ENCODE peak calls at places on chromosomes 5 and 9, in five cellular contexts. One of them, this sample, is unnamed.

GRCh38 chr9:81499021-81499454 is 190.3 kb downstream of the TLE1 start:
- DNase-seq in stomach: no peak
- DNase-seq in kidney: no peak
- DNase-seq in lower lobe of right lung: no peak
- DNase-seq in WTC11: no peak
- DNase-seq in this sample: no peak

GRCh38 chr9:124390812-124391658 is 24.2 kb downstream of the PSMB7 start:
- DNase-seq in WTC11: no peak
- DNase-seq in kidney: no peak
- DNase-seq in lower lobe of right lung: no peak
- DNase-seq in stomach: no peak
- DNase-seq in this sample: no peak

GRCh38 chr9:81848472-81848871 is 79.8 kb upstream of the SPATA31D4 start:
- DNase-seq in WTC11: no peak
- DNase-seq in lower lobe of right lung: no peak
- DNase-seq in kidney: no peak
- DNase-seq in stomach: no peak
- DNase-seq in this sample: no peak

GRCh38 chr9:82972446-82972845 is 90.5 kb downstream of the RASEF start:
- DNase-seq in stomach: no peak
- DNase-seq in kidney: no peak
- DNase-seq in lower lobe of right lung: no peak
- DNase-seq in WTC11: no peak
- DNase-seq in this sample: no peak

GRCh38 chr9:125074976-125075375 is 68.4 kb downstream of the SCAI start:
- DNase-seq in kidney: no peak
- DNase-seq in stomach: no peak
- DNase-seq in WTC11: no peak
- DNase-seq in lower lobe of right lung: no peak
- DNase-seq in this sample: no peak

GRCh38 chr5:174409070-174409469 is 315.3 kb upstream of the MSX2 start:
- DNase-seq in lower lobe of right lung: no peak
- DNase-seq in kidney: no peak
- DNase-seq in WTC11: peak
- DNase-seq in stomach: no peak
- DNase-seq in this sample: no peak

GRCh38 chr5:124057161-124057814 is 545.3 kb downstream of the CSNK1G3 start:
- DNase-seq in stomach: peak
- DNase-seq in kidney: no peak
- DNase-seq in lower lobe of right lung: peak
- DNase-seq in WTC11: no peak
- DNase-seq in this sample: no peak

GRCh38 chr9:70113403-70114022 is 69.9 kb downstream of the MAMDC2 start:
- DNase-seq in WTC11: peak
- DNase-seq in stomach: peak
- DNase-seq in kidney: no peak
- DNase-seq in lower lobe of right lung: peak
- DNase-seq in this sample: no peak

GRCh38 chr5:108028411-108028810 is 353.5 kb downstream of the FBXL17 start:
- DNase-seq in kidney: no peak
- DNase-seq in stomach: no peak
- DNase-seq in WTC11: no peak
- DNase-seq in lower lobe of right lung: no peak
- DNase-seq in this sample: no peak

GRCh38 chr5:139061274-139061673 is 136.9 kb downstream of the SIL1 start:
- DNase-seq in WTC11: no peak
- DNase-seq in stomach: peak
- DNase-seq in kidney: peak
- DNase-seq in lower lobe of right lung: peak
- DNase-seq in this sample: no peak

GRCh38 chr5:567664-568060 is 43.4 kb upstream of the SLC9A3 start:
- DNase-seq in WTC11: no peak
- DNase-seq in lower lobe of right lung: no peak
- DNase-seq in kidney: peak
- DNase-seq in stomach: no peak
- DNase-seq in this sample: no peak

GRCh38 chr9:135294826-135295225 is 184.8 kb upstream of the PPP1R26 start:
- DNase-seq in stomach: no peak
- DNase-seq in WTC11: peak
- DNase-seq in lower lobe of right lung: no peak
- DNase-seq in kidney: peak
- DNase-seq in this sample: no peak

GRCh38 chr5:78648359-78649219 is at the start of gene LHFPL2:
- DNase-seq in stomach: peak
- DNase-seq in WTC11: peak
- DNase-seq in kidney: peak
- DNase-seq in lower lobe of right lung: peak
- DNase-seq in this sample: no peak

GRCh38 chr9:110580850-110581249 is 1.3 kb upstream of the SVEP1 start:
- DNase-seq in lower lobe of right lung: no peak
- DNase-seq in stomach: no peak
- DNase-seq in kidney: no peak
- DNase-seq in WTC11: no peak
- DNase-seq in this sample: no peak
- TF ChIP-seq CTCF in lower lobe of right lung: no peak
- TF ChIP-seq CTCF in stomach: no peak
- TF ChIP-seq CTCF in kidney: no peak
- TF ChIP-seq CTCF in WTC11: no peak
- TF ChIP-seq CTCF in this sample: no peak

GRCh38 chr9:133189826-133190225 is 19.2 kb downstream of the OBP2B start:
- DNase-seq in kidney: peak
- DNase-seq in WTC11: no peak
- DNase-seq in stomach: no peak
- DNase-seq in lower lobe of right lung: no peak
- DNase-seq in this sample: no peak

GRCh38 chr9:133188843-133189180 is 20.2 kb downstream of the OBP2B start:
- DNase-seq in lower lobe of right lung: no peak
- DNase-seq in kidney: peak
- DNase-seq in WTC11: no peak
- DNase-seq in stomach: no peak
- DNase-seq in this sample: no peak

GRCh38 chr9:133186736-133187135 is 22.3 kb downstream of the OBP2B start:
- DNase-seq in WTC11: no peak
- DNase-seq in lower lobe of right lung: no peak
- DNase-seq in stomach: no peak
- DNase-seq in kidney: peak
- DNase-seq in this sample: no peak

GRCh38 chr9:133187561-133188005 is 21.5 kb downstream of the OBP2B start:
- DNase-seq in lower lobe of right lung: no peak
- DNase-seq in stomach: no peak
- DNase-seq in kidney: peak
- DNase-seq in WTC11: no peak
- DNase-seq in this sample: no peak

DNA sequence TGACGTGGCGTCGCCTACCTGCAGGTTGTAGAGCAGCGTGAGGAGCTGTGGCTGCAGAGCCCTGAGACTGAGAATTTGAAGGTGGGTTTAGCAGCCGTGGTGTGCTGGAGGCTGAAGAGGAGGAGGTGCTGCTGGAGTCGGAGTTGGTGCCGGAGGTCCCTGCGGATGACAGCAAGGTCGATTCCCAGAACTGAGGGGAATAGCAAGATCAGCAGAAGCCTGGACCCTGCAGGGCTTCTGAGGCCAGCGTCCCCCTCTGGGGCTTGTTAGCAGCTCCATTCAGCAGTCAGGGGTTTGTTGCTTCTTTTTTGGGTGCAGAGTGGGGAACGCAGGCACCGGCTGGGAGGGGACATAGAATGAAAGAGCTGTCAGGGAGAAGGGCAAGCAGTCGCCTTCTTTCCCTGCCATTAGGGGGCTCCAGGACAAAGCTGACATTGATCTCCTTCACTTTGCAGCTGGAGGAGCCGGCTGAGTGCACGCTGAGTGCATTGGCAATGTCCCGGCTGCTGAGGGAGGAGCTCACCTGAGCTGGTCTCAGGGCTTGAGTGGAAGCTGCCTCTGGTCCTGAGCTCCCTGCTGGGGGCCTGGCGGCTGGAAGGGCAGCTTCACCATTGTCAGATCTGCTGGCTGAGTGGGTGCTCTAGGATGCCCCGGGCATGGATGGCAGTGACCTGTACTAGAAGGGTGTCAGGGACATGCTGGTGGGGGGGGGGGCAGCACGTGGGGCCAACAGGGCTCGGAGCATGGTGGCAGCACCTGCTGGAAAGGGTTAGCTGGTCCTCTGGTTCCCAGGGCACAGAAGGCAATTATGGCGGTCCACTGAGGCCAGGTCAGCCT is 20.8 kb downstream of the OBP2B start:
- DNase-seq in kidney: peak
- DNase-seq in lower lobe of right lung: no peak
- DNase-seq in stomach: no peak
- DNase-seq in WTC11: peak
- DNase-seq in this sample: no peak
- TF ChIP-seq CTCF in kidney: no peak
- TF ChIP-seq CTCF in lower lobe of right lung: peak
- TF ChIP-seq CTCF in stomach: no peak
- TF ChIP-seq CTCF in WTC11: no peak
- TF ChIP-seq CTCF in this sample: peak

GRCh38 chr9:3704890-3705289 is 179.1 kb upstream of the RFX3 start:
- DNase-seq in lower lobe of right lung: no peak
- DNase-seq in WTC11: no peak
- DNase-seq in kidney: no peak
- DNase-seq in stomach: no peak
- DNase-seq in this sample: no peak
- TF ChIP-seq CTCF in lower lobe of right lung: no peak
- TF ChIP-seq CTCF in WTC11: no peak
- TF ChIP-seq CTCF in kidney: no peak
- TF ChIP-seq CTCF in stomach: no peak
- TF ChIP-seq CTCF in this sample: no peak

DNA sequence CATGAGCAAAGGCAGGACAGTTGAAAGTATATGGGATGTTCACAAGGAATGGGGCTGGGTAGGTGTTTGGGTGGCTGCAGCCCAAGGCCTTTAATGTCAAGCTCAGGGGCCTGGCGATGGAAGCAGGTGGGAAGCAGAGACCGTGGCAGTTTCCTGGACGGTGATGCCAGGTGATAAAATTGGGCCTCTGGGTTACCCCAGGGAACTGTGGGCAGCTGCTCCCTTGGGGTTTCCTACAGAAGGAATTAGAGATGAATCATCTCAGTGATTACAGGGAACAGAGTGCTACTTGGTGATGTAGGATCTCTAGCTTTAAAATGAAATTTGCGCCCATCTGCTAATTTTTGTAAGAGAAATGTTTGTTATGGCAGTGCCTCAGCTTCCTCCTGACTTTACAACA is 39.2 kb downstream of the TSTD2 start:
- DNase-seq in lower lobe of right lung: no peak
- DNase-seq in stomach: no peak
- DNase-seq in kidney: no peak
- DNase-seq in WTC11: no peak
- DNase-seq in this sample: no peak
- TF ChIP-seq CTCF in lower lobe of right lung: no peak
- TF ChIP-seq CTCF in stomach: no peak
- TF ChIP-seq CTCF in kidney: no peak
- TF ChIP-seq CTCF in WTC11: no peak
- TF ChIP-seq CTCF in this sample: no peak

DNA sequence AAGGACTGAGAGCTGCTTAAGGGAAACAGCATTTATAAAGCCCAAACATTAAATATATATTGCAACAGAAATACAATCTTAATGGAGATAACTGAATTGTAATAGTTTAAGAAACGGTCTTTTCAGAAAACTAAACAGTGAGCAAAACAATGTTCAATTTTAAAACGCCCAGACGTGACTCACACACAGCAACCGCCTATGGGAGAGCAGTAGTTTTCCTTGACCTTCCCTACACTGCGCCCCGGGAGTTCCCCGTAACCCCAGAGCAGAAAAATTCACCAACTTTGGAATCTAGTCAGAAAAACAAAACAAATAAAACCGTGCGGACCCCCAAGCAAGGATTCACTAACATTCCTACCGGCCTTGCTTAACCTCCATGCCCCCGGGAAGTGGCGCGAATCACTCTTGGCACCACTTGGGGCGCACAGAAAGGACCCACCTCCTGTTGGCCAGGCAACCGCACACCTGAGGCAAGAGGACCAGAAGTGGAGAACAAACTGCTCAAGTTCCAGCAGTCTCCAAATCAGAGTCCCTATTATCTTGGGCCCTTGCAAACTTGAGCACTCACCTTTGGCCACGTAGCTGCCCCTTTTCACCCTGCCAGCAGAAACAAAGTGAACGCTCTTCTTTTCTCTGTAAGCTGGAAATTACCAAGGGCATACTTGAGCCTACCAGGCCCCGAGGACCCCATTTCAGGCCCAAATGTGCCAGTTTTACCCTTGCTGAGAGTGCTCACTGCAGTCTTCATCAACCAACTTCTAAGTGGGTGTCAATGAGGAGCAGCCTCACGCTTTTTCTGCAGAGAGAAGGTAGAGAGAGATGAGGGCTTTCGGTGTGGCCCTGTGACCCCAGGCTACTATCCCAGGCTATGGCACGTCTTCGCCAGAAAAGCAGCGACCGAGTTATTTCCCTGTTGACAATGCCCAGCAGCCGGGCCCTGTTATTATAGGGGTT is 189.7 kb downstream of the MEF2C start:
- DNase-seq in WTC11: peak
- DNase-seq in stomach: no peak
- DNase-seq in kidney: no peak
- DNase-seq in lower lobe of right lung: no peak
- DNase-seq in this sample: no peak
- TF ChIP-seq CTCF in WTC11: no peak
- TF ChIP-seq CTCF in stomach: no peak
- TF ChIP-seq CTCF in kidney: no peak
- TF ChIP-seq CTCF in lower lobe of right lung: no peak
- TF ChIP-seq CTCF in this sample: no peak

This sample was measured in chondrocyte.